ENCODE peak calls at places on chromosomes 16 and 17, in eight cellular contexts. Z, J, D, T, G, M, H and C are unnamed samples.

GRCh38 chr16:13919683-13920509 is at the start of gene ERCC4:
- DNase-seq in Z (peak), J (peak), D (peak), T (peak), G (peak), M (peak), H (peak), C (peak)

GRCh38 chr17:32142857-32143524 is 689 bp downstream of the RHOT1 start:
- DNase-seq in Z (no peak), J (peak), D (peak), T (peak), G (no peak), M (peak), H (peak), C (no peak)

GRCh38 chr16:65727534-65728137 is 605.8 kb upstream of the CDH11 start:
- DNase-seq in Z (no peak), J (no peak), D (no peak), T (no peak), G (no peak), M (no peak), H (no peak), C (no peak)

GRCh38 chr16:760498-761343 is at the start of gene MSLN:
- DNase-seq in Z (no peak), J (peak), D (no peak), T (no peak), G (no peak), M (no peak), H (peak), C (no peak)

GRCh38 chr16:24841291-24841690 is 4.5 kb upstream of the SLC5A11 start:
- DNase-seq in Z (no peak), J (no peak), D (no peak), T (no peak), G (no peak), M (no peak), H (no peak), C (no peak)

GRCh38 chr17:28746611-28747045 is 2.8 kb downstream of the TRAF4 start:
- DNase-seq in Z (peak), J (no peak), D (no peak), T (no peak), G (no peak), M (peak), H (no peak), C (peak)

GRCh38 chr17:67223924-67224323 is 21.1 kb downstream of the HELZ start:
- DNase-seq in Z (no peak), J (no peak), D (no peak), T (no peak), G (no peak), M (no peak), H (no peak), C (no peak)

GRCh38 chr17:82217530-82218204 is 5.0 kb upstream of the CCDC57 start:
- DNase-seq in Z (peak), J (peak), D (peak), T (no peak), G (no peak), M (peak), H (peak), C (no peak)

GRCh38 chr16:29012913-29013641 is 28.2 kb downstream of the LAT start:
- DNase-seq in Z (no peak), J (no peak), D (no peak), T (no peak), G (no peak), M (no peak), H (no peak), C (no peak)

GRCh38 chr17:50133769-50134099 is 3.8 kb upstream of the SAMD14 start:
- DNase-seq in Z (no peak), J (no peak), D (no peak), T (no peak), G (no peak), M (peak), H (no peak), C (no peak)

GRCh38 chr16:20064931-20065330 is 8.8 kb downstream of the GPR139 start:
- DNase-seq in Z (no peak), J (no peak), D (no peak), T (no peak), G (no peak), M (no peak), H (peak), C (no peak)

GRCh38 chr17:53142890-53143289 is 679.8 kb upstream of the KIF2B start:
- DNase-seq in Z (no peak), J (peak), D (no peak), T (no peak), G (no peak), M (no peak), H (no peak), C (no peak)